ENCODE peak calls at places on chromosome 7, in six cellular contexts. B is gastroesophageal sphincter; D is natural killer cell; V is psoas muscle; S is activated CD8-positive, alpha-beta memory T cell treated with anti-CD3 and anti-CD28 coated beads, Interleukin-2, amount 10 ng/mL, durations not matched to agents 7 days and 5 days; J is body of pancreas. P is an unnamed sample.

GRCh38 chr7:76343294-76343930 is 15.4 kb downstream of the YWHAG start:
- ATAC-seq in B (no peak), D (peak), V (no peak), S (peak), J (no peak), P (peak)

GRCh38 chr7:22649686-22650085 is 77.3 kb upstream of the IL6 start:
- ATAC-seq in B (no peak), D (no peak), V (no peak), S (no peak), J (no peak), P (no peak)

GRCh38 chr7:92116949-92117348 is 17.3 kb downstream of the CYP51A1 start:
- ATAC-seq in B (no peak), D (no peak), V (no peak), S (no peak), J (peak), P (no peak)

GRCh38 chr7:36943591-36944430 is 219.5 kb upstream of the AOAH start:
- ATAC-seq in B (no peak), D (no peak), V (no peak), S (no peak), J (no peak), P (no peak)

GRCh38 chr7:41448104-41448503 is 254.8 kb downstream of the INHBA start:
- ATAC-seq in B (peak), D (no peak), V (no peak), S (no peak), J (peak), P (no peak)

GRCh38 chr7:65923321-65923720 is 50.4 kb downstream of the VKORC1L1 start:
- ATAC-seq in B (no peak), D (no peak), V (no peak), S (no peak), J (no peak), P (no peak)

GRCh38 chr7:99499713-99500636 is at the start of gene ZNF394:
- ATAC-seq in B (peak), D (peak), V (peak), S (peak), J (peak), P (peak)

GRCh38 chr7:29864668-29865067 is 58.4 kb downstream of the WIPF3 start:
- ATAC-seq in B (no peak), D (no peak), V (no peak), S (no peak), J (no peak), P (no peak)

GRCh38 chr7:114819629-114820362 is 102.1 kb upstream of the MDFIC start:
- ATAC-seq in B (peak), D (no peak), V (peak), S (no peak), J (no peak), P (no peak)

GRCh38 chr7:33893377-33893776 is 12.0 kb upstream of the BMPER start:
- ATAC-seq in B (no peak), D (no peak), V (peak), S (no peak), J (no peak), P (no peak)

GRCh38 chr7:141558544-141559183 is 7.5 kb downstream of the AGK start:
- ATAC-seq in B (no peak), D (peak), V (no peak), S (peak), J (no peak), P (peak)

GRCh38 chr7:151795168-151795754 is 81.7 kb downstream of the PRKAG2 start:
- ATAC-seq in B (no peak), D (no peak), V (no peak), S (peak), J (no peak), P (peak)

GRCh38 chr7:137953692-137954470 is 48.0 kb downstream of the CREB3L2 start:
- ATAC-seq in B (peak), D (no peak), V (no peak), S (no peak), J (peak), P (no peak)

GRCh38 chr7:76509931-76510877 is at the start of gene UPK3B:
- ATAC-seq in B (no peak), D (no peak), V (peak), S (peak), J (peak), P (no peak)

GRCh38 chr7:130113887-130114286 is 43.6 kb downstream of the KLHDC10 start:
- ATAC-seq in B (no peak), D (no peak), V (no peak), S (no peak), J (peak), P (no peak)

GRCh38 chr7:81331061-81332018 is 412.5 kb upstream of the SEMA3C start:
- ATAC-seq in B (no peak), D (no peak), V (no peak), S (no peak), J (no peak), P (no peak)

GRCh38 chr7:121005996-121006565 is 17.6 kb downstream of the CPED1 start:
- ATAC-seq in B (no peak), D (no peak), V (no peak), S (no peak), J (no peak), P (no peak)

GRCh38 chr7:44858161-44858560 is 10.3 kb upstream of the H2AZ2 start:
- ATAC-seq in B (no peak), D (no peak), V (no peak), S (no peak), J (no peak), P (no peak)

GRCh38 chr7:101099969-101100781 is 14.9 kb downstream of the TRIM56 start:
- ATAC-seq in B (peak), D (peak), V (peak), S (peak), J (peak), P (peak)

P was measured in activated T-helper 17 cell treated with anti-CD3 and anti-CD28 coated beads, Interleukin-2, amount 50 U/mL, for 72 hours.